ENCODE peak calls at places on chromosome 11, in six cellular contexts. U, T, H, Z, L and X are unnamed samples. For H3K36me3, the result is how much of the 10 kb centered on the place peaks cover.

GRCh38 chr11:3723014-3723708 is 52.0 kb upstream of the CHRNA10 start:
- DNase-seq in U (no peak), T (no peak), H (no peak), L (no peak), Z (no peak), X (no peak)

GRCh38 chr11:61361237-61361636 is 445 bp downstream of the CYB561A3 start:
- DNase-seq in L (no peak), H (peak), Z (no peak), T (no peak), U (no peak), X (no peak)

GRCh38 chr11:26194871-26195270 is 137.1 kb upstream of the ANO3 start:
- DNase-seq in U (no peak), T (no peak), Z (no peak), L (no peak), H (no peak), X (no peak)

GRCh38 chr11:66686801-66687750 is 9.4 kb upstream of the RBM4B start:
- DNase-seq in T (no peak), U (no peak), Z (no peak), H (no peak), L (no peak), X (no peak)

GRCh38 chr11:19727246-19727645 is 14.6 kb downstream of the NAV2 start:
- DNase-seq in L (no peak), T (no peak), Z (no peak), U (no peak), H (no peak), X (no peak)

GRCh38 chr11:16893456-16894076 is 120.6 kb downstream of the PLEKHA7 start:
- DNase-seq in U (no peak), T (no peak), H (no peak), Z (no peak), L (peak), X (no peak)

GRCh38 chr11:17748761-17749721 is 14.5 kb downstream of the KCNC1 start:
- DNase-seq in Z (peak), U (no peak), T (no peak), L (no peak), H (no peak), X (no peak)

GRCh38 chr11:120205596-120206161 is 5.2 kb upstream of the OAF start:
- DNase-seq in U (no peak), T (no peak), L (no peak), H (no peak), Z (no peak), X (no peak)

GRCh38 chr11:18792066-18792591 is 531 bp upstream of the PTPN5 start:
- DNase-seq in Z (no peak), H (no peak), T (no peak), U (no peak), L (no peak), X (no peak)

GRCh38 chr11:61533401-61533800 is 24.9 kb downstream of the LRRC10B start:
- DNase-seq in H (no peak), U (no peak), L (peak), Z (peak), T (no peak), X (no peak)

GRCh38 chr11:120034176-120034575 is 103.7 kb downstream of the TRIM29 start:
- DNase-seq in T (no peak), H (no peak), Z (no peak), U (no peak), L (no peak), X (no peak)

GRCh38 chr11:126637800-126638175 is 282.3 kb downstream of the ST3GAL4 start:
- DNase-seq in U (no peak), L (no peak), T (no peak), Z (no peak), H (no peak), X (no peak)

GRCh38 chr11:116366451-116366850 is 406.3 kb downstream of the BUD13 start:
- DNase-seq in L (no peak), U (no peak), H (no peak), T (no peak), Z (no peak), X (no peak)

GRCh38 chr11:36073411-36074203 is 129.7 kb downstream of the LDLRAD3 start:
- DNase-seq in H (no peak), Z (no peak), L (no peak), T (peak), U (no peak), X (no peak)

GRCh38 chr11:6813651-6814050 is 14.2 kb upstream of the OR6A2 start:
- DNase-seq in Z (no peak), T (no peak), L (no peak), H (no peak), U (no peak), X (no peak)

GRCh38 chr11:70611166-70611565 is 212.8 kb downstream of the CTTN start:
- DNase-seq in U (no peak), H (no peak), L (no peak), Z (peak), T (no peak), X (no peak)

GRCh38 chr11:45079075-45079444 is 67.4 kb upstream of the PRDM11 start:
- DNase-seq in H (no peak), Z (no peak), T (no peak), L (no peak), U (no peak), X (no peak)

GRCh38 chr11:46674463-46675287 is 25.7 kb downstream of the ARHGAP1 start:
- DNase-seq in H (no peak), Z (no peak), T (no peak), U (no peak), L (peak), X (no peak)

GRCh38 chr11:126475627-126475991 is 120.1 kb downstream of the ST3GAL4 start:
- DNase-seq in U (no peak), Z (no peak), L (no peak), H (no peak), T (no peak), X (no peak)

DNA sequence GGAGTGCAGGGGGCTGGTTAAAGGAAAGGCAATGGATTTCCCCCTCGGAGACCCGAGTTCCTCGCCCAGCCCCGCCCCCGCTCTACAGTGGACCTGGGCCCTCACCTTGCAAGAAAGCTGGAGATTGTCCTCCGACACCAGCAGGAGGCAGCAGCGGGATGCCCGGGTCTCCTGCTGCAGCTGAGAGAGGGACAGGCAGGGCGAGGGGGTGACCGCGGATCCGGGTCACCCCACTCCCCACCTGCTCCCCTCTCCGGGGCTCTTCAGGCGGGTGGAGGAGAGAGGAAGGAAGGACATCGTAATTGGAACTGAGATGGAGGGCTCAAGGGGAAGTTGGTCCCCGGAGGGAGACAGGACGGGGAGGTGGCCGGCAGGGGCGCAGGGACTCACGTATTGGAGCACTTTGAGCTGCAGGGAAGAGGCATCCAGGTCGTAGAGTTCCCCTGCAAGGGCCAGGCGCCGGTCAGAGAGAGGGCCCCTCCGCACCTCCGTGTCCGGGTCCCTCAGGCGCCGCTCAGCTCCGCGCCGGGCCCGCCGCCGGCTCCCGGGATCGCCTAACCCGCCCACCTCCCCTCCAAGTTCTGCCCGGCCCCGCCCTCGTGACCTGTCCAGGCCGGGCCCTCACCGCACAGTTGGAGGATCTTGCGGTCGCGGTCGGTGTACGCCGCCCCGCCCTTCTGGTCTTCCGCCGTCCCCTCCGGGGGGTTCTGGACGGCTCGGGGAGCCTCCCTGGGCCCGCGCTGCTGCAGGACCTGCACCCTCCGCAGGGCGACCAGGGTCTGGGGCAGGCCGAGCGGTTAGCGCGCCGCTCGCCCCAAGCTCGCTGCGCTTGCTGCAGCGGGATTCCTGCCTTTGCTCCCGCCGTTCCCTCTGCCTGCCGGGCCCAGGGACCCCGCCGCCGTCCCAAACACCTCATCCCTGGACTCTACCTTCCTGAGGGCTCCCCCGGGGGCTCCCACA is 84.1 kb downstream of the PDE2A start:
- DNase-seq in U (no peak), H (peak), T (peak), L (peak), Z (peak), X (peak)
- TF ChIP-seq CTCF in U (peak), H (peak), T (peak), L (peak), Z (peak), X (peak)

GRCh38 chr11:92311616-92312449 is 87.2 kb downstream of the FAT3 start:
- DNase-seq in U (no peak), L (no peak), Z (no peak), T (no peak), H (no peak), X (no peak)
- H3K4me3 ChIP-seq in U (no peak), L (no peak), Z (no peak), T (no peak), H (no peak), X (no peak)

DNA sequence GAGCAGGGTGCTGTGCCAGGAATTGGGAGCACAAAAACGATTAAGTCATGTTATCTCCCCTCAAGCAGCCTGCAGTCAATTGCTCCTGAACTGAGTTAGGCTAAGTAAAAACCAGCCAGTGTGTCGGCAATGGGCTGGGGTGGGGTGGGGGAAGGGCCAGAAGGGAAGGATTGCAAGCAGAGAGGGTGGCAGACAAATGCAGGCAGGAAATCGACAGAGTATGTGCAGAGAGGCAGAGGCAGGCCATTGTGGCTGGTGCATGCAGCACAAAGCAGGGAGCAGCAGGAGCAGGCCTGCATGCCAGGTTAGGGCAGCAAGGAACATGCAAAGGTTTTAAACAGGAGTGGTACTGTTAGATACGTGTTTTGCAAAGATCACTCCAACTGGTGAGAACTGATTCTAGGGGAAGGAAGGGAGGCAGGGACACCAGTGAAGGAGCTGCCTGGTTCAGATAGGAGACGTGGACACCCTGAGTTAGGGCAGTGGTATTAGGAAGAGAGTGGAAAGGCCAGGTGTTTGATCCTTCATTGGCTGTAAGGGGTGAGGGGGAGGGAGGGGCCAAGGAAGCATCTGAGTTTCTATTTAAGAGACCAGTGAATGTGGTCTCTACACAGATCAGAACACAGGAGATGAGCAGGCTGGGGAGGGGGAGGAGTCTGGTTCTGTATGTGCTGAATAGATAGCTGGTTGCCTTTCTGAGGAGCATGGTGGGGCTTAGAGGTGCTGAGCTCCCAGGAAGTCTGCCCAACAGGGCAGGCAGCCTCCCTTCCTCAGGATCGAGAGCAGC is 70.8 kb upstream of the PHOX2A start:
- DNase-seq in Z (no peak), H (no peak), U (no peak), L (no peak), T (no peak), X (no peak)
- H3K36me3 ChIP-seq in Z (under half), H (under half), U (under half), L (under half), T (under half), X (under half)

GRCh38 chr11:130773436-130773835 is 142.8 kb downstream of the SNX19 start:
- DNase-seq in L (no peak), H (no peak), Z (no peak), T (no peak), U (no peak), X (no peak)

GRCh38 chr11:130778026-130778425 is 138.3 kb downstream of the SNX19 start:
- DNase-seq in H (no peak), L (no peak), Z (no peak), U (no peak), T (no peak), X (no peak)

GRCh38 chr11:130776044-130776390 is 140.3 kb downstream of the SNX19 start:
- DNase-seq in H (no peak), T (no peak), L (no peak), U (no peak), Z (no peak), X (no peak)

GRCh38 chr11:130774703-130775102 is 141.6 kb downstream of the SNX19 start:
- DNase-seq in U (no peak), L (peak), H (no peak), T (no peak), Z (no peak), X (no peak)

DNA sequence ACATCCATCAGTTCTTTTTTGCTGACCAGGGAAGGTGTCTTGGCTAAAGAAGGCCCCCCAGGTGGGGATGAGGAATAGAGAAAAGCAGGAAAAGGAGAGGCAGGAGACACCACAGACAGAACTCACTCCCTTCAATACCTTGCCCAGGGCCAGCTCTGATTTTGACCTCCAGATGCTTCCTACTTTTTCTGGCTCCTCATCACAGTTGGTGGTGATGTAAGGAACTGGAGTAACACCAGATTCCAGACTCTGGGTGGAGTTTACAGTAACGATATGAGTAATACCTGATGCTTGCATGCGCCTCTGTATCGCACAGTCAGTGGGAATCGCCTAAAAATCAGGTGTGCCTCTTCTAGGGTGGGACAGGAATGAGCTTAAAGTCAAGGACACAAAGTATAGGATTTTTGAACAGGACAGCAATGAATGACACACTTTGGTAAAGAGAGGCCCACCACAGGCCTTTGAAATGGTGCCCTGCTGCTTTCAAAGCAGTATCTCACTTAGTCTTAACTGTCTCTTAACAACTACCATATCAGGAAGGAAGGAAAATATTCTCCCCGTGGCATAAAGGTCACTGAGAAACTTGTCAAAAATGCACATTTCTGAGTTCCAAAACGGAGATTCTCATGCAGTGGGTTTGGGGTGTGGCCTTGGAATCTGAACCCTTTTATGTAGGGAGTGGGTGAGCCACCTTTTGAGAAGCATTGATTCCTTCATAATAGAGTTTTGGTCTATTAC is 140.8 kb downstream of the SNX19 start:
- DNase-seq in Z (no peak), T (no peak), H (no peak), L (no peak), U (no peak), X (no peak)
- TF ChIP-seq CTCF in Z (no peak), T (no peak), H (no peak), L (no peak), U (no peak), X (no peak)